ENCODE peak calls at places on chromosome 9, in six cellular contexts. Q, S, I, E, Y and F are unnamed samples.

GRCh38 chr9:98808411-98808815 is 943 bp downstream of the GALNT12 start:
- DNase-seq in Q (no peak), S (no peak), I (peak; percentile 95), E (no peak), Y (no peak), F (peak; percentile 65)

GRCh38 chr9:116377179-116377790 is 223.7 kb downstream of the PAPPA start:
- DNase-seq in Q (no peak), S (peak; percentile 74), I (no peak), E (no peak), Y (no peak), F (peak; percentile 50)

GRCh38 chr9:134794726-134795370 is 85.8 kb upstream of the FCN2 start:
- DNase-seq in Q (no peak), S (no peak), I (no peak), E (no peak), Y (no peak), F (no peak)

GRCh38 chr9:129479217-129480011 is 141.5 kb downstream of the C9orf50 start:
- DNase-seq in Q (no peak), S (no peak), I (no peak), E (no peak), Y (no peak), F (peak; percentile 81)

GRCh38 chr9:38047301-38048251 is 21.5 kb downstream of the SHB start:
- DNase-seq in Q (peak; percentile 16), S (peak; percentile 96), I (peak; percentile 79), E (no peak), Y (no peak), F (peak; percentile 92)

GRCh38 chr9:10855847-10856246 is 243.0 kb upstream of the PTPRD start:
- DNase-seq in Q (peak; percentile 26), S (no peak), I (no peak), E (no peak), Y (no peak), F (peak; percentile 16)

GRCh38 chr9:79578891-79579290 is 7.1 kb downstream of the TLE4 start:
- DNase-seq in Q (no peak), S (peak; percentile 52), I (no peak), E (no peak), Y (no peak), F (no peak)

GRCh38 chr9:119963258-119963797 is 594.1 kb upstream of the BRINP1 start:
- DNase-seq in Q (no peak), S (peak; percentile 96), I (no peak), E (no peak), Y (no peak), F (peak; percentile 8)

GRCh38 chr9:120841930-120842684 is 615 bp downstream of the PSMD5 start:
- DNase-seq in Q (peak; percentile 27), S (peak; percentile 42), I (no peak), E (no peak), Y (no peak), F (peak; percentile 49)

GRCh38 chr9:25716220-25716872 is 38.1 kb upstream of the TUSC1 start:
- DNase-seq in Q (peak; percentile 27), S (peak; percentile 85), I (peak; percentile 27), E (no peak), Y (no peak), F (peak; percentile 72)

GRCh38 chr9:131270171-131271015 is 5.9 kb downstream of the FAM78A start:
- DNase-seq in Q (peak; percentile 98), S (no peak), I (peak; percentile 62), E (peak; percentile 66), Y (no peak), F (no peak)